ENCODE peak calls at places on chromosomes 16 and 17, in four cellular contexts. V is endothelial cell of umbilical vein, N is GM12878, H is A549. Q is an unnamed sample.

GRCh38 chr16:26382607-26383006 is 684.1 kb upstream of the C16orf82 start:
- DNase-seq in V (no peak), N (no peak), H (no peak), Q (no peak)

GRCh38 chr16:28303132-28303531 is 10.8 kb downstream of the SBK1 start:
- DNase-seq in V (no peak), N (no peak), H (no peak), Q (no peak)

GRCh38 chr17:732788-733720 is 658 bp downstream of the TLCD3A start:
- DNase-seq in V (peak; percentile 57), N (no peak), H (no peak), Q (peak; percentile 35)

GRCh38 chr17:73956595-73957465 is 246.6 kb upstream of the RPL38 start:
- DNase-seq in V (no peak), N (no peak), H (peak; percentile 88), Q (peak; percentile 68)

GRCh38 chr16:89602273-89602951 is 11.0 kb upstream of the DPEP1 start:
- DNase-seq in V (peak; percentile 75), N (no peak), H (peak; percentile 56), Q (peak; percentile 88)

GRCh38 chr17:81049973-81050551 is 15.1 kb downstream of the BAIAP2 start:
- DNase-seq in V (no peak), N (peak; percentile 21), H (no peak), Q (peak; percentile 76)

GRCh38 chr17:8426802-8427201 is 8.9 kb upstream of the NDEL1 start:
- DNase-seq in V (no peak), N (no peak), H (no peak), Q (no peak)

GRCh38 chr17:5508855-5509254 is 22.5 kb downstream of the MIS12 start:
- DNase-seq in V (no peak), N (no peak), H (no peak), Q (no peak)

GRCh38 chr16:30628628-30629342 is 18.6 kb upstream of the ZNF689 start:
- DNase-seq in V (peak; percentile 77), N (no peak), H (peak; percentile 73), Q (peak; percentile 80)

GRCh38 chr17:41392278-41392677 is 5.1 kb downstream of the KRT31 start:
- DNase-seq in V (no peak), N (no peak), H (no peak), Q (no peak)

GRCh38 chr17:15920758-15921239 is 24.1 kb upstream of the ADORA2B start:
- DNase-seq in V (no peak), N (no peak), H (peak; percentile 77), Q (peak; percentile 90)

DNA sequence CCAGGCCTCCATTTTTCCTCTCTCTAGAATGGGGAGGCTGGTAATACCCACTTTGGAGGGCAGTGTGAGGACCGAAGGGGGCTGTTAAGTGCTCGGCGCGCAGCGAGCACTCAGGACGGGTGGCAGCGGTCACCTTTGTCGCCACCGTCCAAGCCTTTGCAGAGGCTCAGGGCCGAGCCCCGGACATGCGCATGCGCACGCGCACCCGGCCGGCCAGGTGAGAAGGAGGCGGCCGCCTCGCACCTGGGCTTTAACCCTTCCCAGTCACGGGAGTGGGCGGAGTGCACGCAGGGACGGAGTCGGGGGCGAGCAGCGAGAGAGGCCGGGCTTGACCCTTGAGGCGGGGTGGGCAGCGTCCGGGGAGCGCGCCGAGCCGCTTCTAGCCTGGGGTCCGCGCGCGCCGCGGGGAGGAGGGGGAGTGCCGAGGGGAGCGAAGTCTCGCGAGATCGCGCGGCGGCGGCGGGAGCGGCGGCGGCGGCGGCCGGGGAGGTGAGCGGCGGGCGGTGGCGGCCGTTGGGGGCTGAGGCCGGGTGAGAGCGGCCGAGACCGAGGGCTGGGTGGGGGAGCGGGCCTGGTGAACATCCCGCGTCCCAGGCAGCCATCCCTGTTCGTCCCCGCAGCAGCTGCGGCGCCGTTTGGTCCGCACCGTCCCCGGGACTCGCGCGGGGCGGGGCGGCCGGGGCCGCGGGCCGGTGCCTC is at the start of gene MRTFB:
- DNase-seq in V (peak; percentile 70), N (peak; percentile 25), H (peak; percentile 76), Q (peak; percentile 71)
- TF ChIP-seq POLR2A in V (no peak), N (peak; percentile 69), H (peak; percentile 49), Q (peak; percentile 43)

GRCh38 chr17:19317359-19318095 is 45.0 kb downstream of the B9D1 start:
- DNase-seq in V (peak; percentile 91), N (no peak), H (no peak), Q (peak; percentile 86)
- TF ChIP-seq CTCF in V (peak; percentile 33), N (peak; percentile 39), H (peak; percentile 16), Q (peak; percentile 54)

GRCh38 chr16:620700-621525 is 9.9 kb upstream of the WFIKKN1 start:
- DNase-seq in V (no peak), N (no peak), H (no peak), Q (no peak)
- TF ChIP-seq MYC in V (no peak), N (no peak), H (no peak), Q (no peak)

GRCh38 chr17:31111183-31111582 is 16.4 kb downstream of the NF1 start:
- DNase-seq in V (no peak), N (no peak), H (no peak), Q (no peak)
- TF ChIP-seq POLR2A in V (no peak), N (no peak), H (no peak), Q (no peak)

DNA sequence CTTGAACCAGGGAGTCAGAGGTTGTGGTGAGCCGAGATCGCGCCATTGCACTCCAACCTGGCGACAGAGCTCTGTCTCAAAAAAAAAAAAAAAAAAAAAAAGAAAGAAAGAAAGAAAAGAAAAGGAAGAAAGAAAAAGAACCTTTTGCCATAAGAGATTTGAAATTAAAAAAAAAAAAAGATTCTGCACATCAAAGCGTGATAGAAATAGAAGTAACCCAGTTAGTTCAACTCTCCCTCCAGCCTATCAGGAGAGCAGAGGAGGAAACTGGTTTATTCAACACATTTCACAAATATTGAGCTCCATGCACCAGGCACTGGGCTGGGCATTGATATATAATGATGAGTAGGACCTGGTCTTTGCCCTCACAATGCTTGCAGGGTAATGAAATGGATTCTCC is 2.4 kb upstream of the SOCS3 start:
- DNase-seq in V (no peak), N (no peak), H (no peak), Q (no peak)
- TF ChIP-seq CTCF in V (no peak), N (no peak), H (no peak), Q (no peak)

GRCh38 chr17:13306310-13306962 is 288.6 kb upstream of the ELAC2 start:
- DNase-seq in V (no peak), N (no peak), H (peak; percentile 34), Q (peak; percentile 92)
- TF ChIP-seq MYC in V (no peak), N (no peak), H (no peak), Q (no peak)

GRCh38 chr16:87829988-87830672 is 39.2 kb downstream of the SLC7A5 start:
- DNase-seq in V (no peak), N (no peak), H (no peak), Q (no peak)

GRCh38 chr16:87831421-87832136 is 37.7 kb downstream of the SLC7A5 start:
- DNase-seq in V (no peak), N (no peak), H (no peak), Q (no peak)

GRCh38 chr16:87828071-87828971 is 41.0 kb downstream of the SLC7A5 start:
- DNase-seq in V (no peak), N (no peak), H (no peak), Q (no peak)

GRCh38 chr16:87830673-87831420 is 38.5 kb downstream of the SLC7A5 start:
- DNase-seq in V (no peak), N (no peak), H (no peak), Q (no peak)

GRCh38 chr16:87829123-87829980 is 40.0 kb downstream of the SLC7A5 start:
- DNase-seq in V (no peak), N (no peak), H (no peak), Q (peak; percentile 53)
- TF ChIP-seq POLR2A in V (no peak), N (peak; percentile 7), H (no peak), Q (no peak)

GRCh38 chr16:35102780-35103403 is 1643.5 kb downstream of the TP53TG3F start:
- DNase-seq in V (no peak), N (no peak), H (no peak), Q (peak; percentile 69)
- TF ChIP-seq CTCF in V (no peak), N (peak; percentile 10), H (no peak), Q (peak; percentile 98)

GRCh38 chr16:49349446-49350168 is 24.0 kb upstream of the C16orf78 start:
- DNase-seq in V (no peak), N (no peak), H (no peak), Q (no peak)
- TF ChIP-seq MYC in V (no peak), N (no peak), H (no peak), Q (no peak)

Q was measured in NB4.